ENCODE peak calls at places on chromosomes 3 and 15, in eight cellular contexts. E, L, R, S, M, I, T and G are unnamed samples.

GRCh38 chr3:31981206-31982181 is at the start of the genes OSBPL10 and ZNF860:
- DNase-seq in E (no peak), L (peak), R (peak), S (peak), M (peak), I (no peak), T (peak), G (peak)

GRCh38 chr3:58704745-58705144 is 38.2 kb upstream of the FAM3D start:
- DNase-seq in E (no peak), L (no peak), R (no peak), S (no peak), M (no peak), I (no peak), T (no peak), G (no peak)

GRCh38 chr3:125172346-125172745 is 40.2 kb downstream of the SLC12A8 start:
- DNase-seq in E (no peak), L (no peak), R (no peak), S (no peak), M (no peak), I (no peak), T (no peak), G (no peak)

GRCh38 chr15:63749330-63749942 is 84.3 kb downstream of the HERC1 start:
- DNase-seq in E (no peak), L (no peak), R (no peak), S (no peak), M (no peak), I (no peak), T (no peak), G (no peak)

GRCh38 chr15:90060797-90061196 is 41.5 kb downstream of the IDH2 start:
- DNase-seq in E (no peak), L (no peak), R (no peak), S (no peak), M (no peak), I (no peak), T (no peak), G (no peak)

GRCh38 chr3:67531149-67532101 is 123.0 kb downstream of the SUCLG2 start:
- DNase-seq in E (peak), L (no peak), R (no peak), S (no peak), M (no peak), I (no peak), T (no peak), G (no peak)

GRCh38 chr3:54188176-54188791 is 65.9 kb downstream of the CACNA2D3 start:
- DNase-seq in E (peak), L (no peak), R (no peak), S (no peak), M (no peak), I (no peak), T (no peak), G (no peak)

GRCh38 chr15:80778964-80779657 is at the start of gene CEMIP:
- DNase-seq in E (no peak), L (no peak), R (peak), S (no peak), M (no peak), I (no peak), T (peak), G (peak)

GRCh38 chr3:146921693-146922092 is 316.5 kb upstream of the PLSCR5 start:
- DNase-seq in E (no peak), L (no peak), R (no peak), S (no peak), M (no peak), I (no peak), T (no peak), G (no peak)

GRCh38 chr3:52770581-52771333 is at the start of gene NEK4:
- DNase-seq in E (peak), L (peak), R (peak), S (peak), M (peak), I (peak), T (peak), G (peak)

GRCh38 chr3:148146241-148146640 is 551.5 kb upstream of the AGTR1 start:
- DNase-seq in E (no peak), L (no peak), R (peak), S (no peak), M (no peak), I (no peak), T (no peak), G (no peak)

GRCh38 chr3:58037141-58037910 is 29.1 kb downstream of the FLNB start:
- DNase-seq in E (no peak), L (no peak), R (no peak), S (no peak), M (no peak), I (no peak), T (no peak), G (no peak)

GRCh38 chr15:80870366-80870765 is 91.2 kb downstream of the CEMIP start:
- DNase-seq in E (no peak), L (no peak), R (no peak), S (no peak), M (no peak), I (no peak), T (no peak), G (no peak)

GRCh38 chr3:159866201-159866746 is 122.4 kb upstream of the IL12A start:
- DNase-seq in E (no peak), L (no peak), R (no peak), S (no peak), M (no peak), I (no peak), T (no peak), G (no peak)

GRCh38 chr3:124384527-124384926 is 345.7 kb upstream of the UMPS start:
- DNase-seq in E (no peak), L (no peak), R (no peak), S (no peak), M (peak), I (no peak), T (no peak), G (peak)

GRCh38 chr3:191217331-191217730 is 18.3 kb downstream of the OSTN start:
- DNase-seq in E (no peak), L (no peak), R (no peak), S (no peak), M (no peak), I (no peak), T (no peak), G (no peak)

GRCh38 chr3:114942773-114943172 is 204.3 kb downstream of the ZBTB20 start:
- DNase-seq in E (no peak), L (no peak), R (no peak), S (no peak), M (no peak), I (no peak), T (no peak), G (no peak)